ENCODE peak calls at places on chromosomes 11 and 22, in four cellular contexts. B is IMR-90, P is GM12878, A is K562. C is an unnamed sample.

GRCh38 chr11:36034572-36035331 is 90.9 kb downstream of the LDLRAD3 start:
- DNase-seq in B (peak; percentile 90), P (no peak), A (no peak), C (peak; percentile 17)

GRCh38 chr22:39773976-39774539 is 119.5 kb downstream of the ENTHD1 start:
- DNase-seq in B (peak; percentile 0), P (peak; percentile 73), A (no peak), C (peak; percentile 17)

GRCh38 chr11:44634401-44635281 is 69.2 kb downstream of the CD82 start:
- DNase-seq in B (peak; percentile 79), P (no peak), A (peak; percentile 72), C (peak; percentile 75)

GRCh38 chr11:55457641-55458040 is 89.9 kb downstream of the OR4A15 start:
- DNase-seq in B (no peak), P (no peak), A (no peak), C (no peak)

GRCh38 chr11:38824573-38824972 is 2226.5 kb upstream of the RAG2 start:
- DNase-seq in B (peak; percentile 19), P (no peak), A (no peak), C (no peak)

GRCh38 chr11:124736738-124737137 is 3.0 kb upstream of the NRGN start:
- DNase-seq in B (no peak), P (no peak), A (no peak), C (no peak)

GRCh38 chr11:124086447-124086846 is 28.8 kb upstream of the VWA5A start:
- DNase-seq in B (no peak), P (no peak), A (no peak), C (no peak)

GRCh38 chr11:101915811-101916291 is 471 bp downstream of the ANGPTL5 start:
- DNase-seq in B (peak; percentile 36), P (no peak), A (no peak), C (peak; percentile 79)

GRCh38 chr11:118007040-118007439 is 20.8 kb downstream of the IL10RA start:
- DNase-seq in B (no peak), P (no peak), A (no peak), C (no peak)

GRCh38 chr11:100890779-100891178 is 203.7 kb downstream of the ARHGAP42 start:
- DNase-seq in B (peak; percentile 98), P (no peak), A (no peak), C (no peak)

GRCh38 chr22:49561976-49562375 is 265.7 kb downstream of the BRD1 start:
- DNase-seq in B (no peak), P (no peak), A (no peak), C (no peak)

GRCh38 chr22:49793871-49794270 is 33.8 kb downstream of the BRD1 start:
- DNase-seq in B (no peak), P (no peak), A (no peak), C (no peak)

GRCh38 chr22:38733329-38734202 is 22.2 kb downstream of the SUN2 start:
- DNase-seq in B (peak; percentile 55), P (no peak), A (peak; percentile 58), C (peak; percentile 19)

GRCh38 chr11:8219257-8220021 is 44.2 kb downstream of the LMO1 start:
- DNase-seq in B (peak; percentile 55), P (no peak), A (peak; percentile 76), C (peak; percentile 47)

GRCh38 chr11:16356057-16356750 is at the start of gene SOX6:
- DNase-seq in B (peak; percentile 67), P (no peak), A (no peak), C (no peak)

GRCh38 chr11:110472858-110473257 is 43.1 kb downstream of the FDX1 start:
- DNase-seq in B (peak; percentile 34), P (no peak), A (no peak), C (no peak)
- TF ChIP-seq FOS in B (peak; percentile 25), P (no peak), A (no peak), C (peak; percentile 47)

GRCh38 chr11:27716216-27716615 is 16.0 kb upstream of the BDNF start:
- DNase-seq in B (no peak), P (no peak), A (no peak), C (no peak)

GRCh38 chr11:27705873-27706820 is 5.9 kb upstream of the BDNF start:
- DNase-seq in B (peak; percentile 64), P (no peak), A (peak; percentile 62), C (peak; percentile 6)

GRCh38 chr11:27711725-27712124 is 11.5 kb upstream of the BDNF start:
- DNase-seq in B (no peak), P (no peak), A (no peak), C (no peak)

GRCh38 chr11:27710536-27710935 is 10.3 kb upstream of the BDNF start:
- DNase-seq in B (peak; percentile 85), P (no peak), A (no peak), C (no peak)
- TF ChIP-seq FOS in B (no peak), P (no peak), A (no peak), C (no peak)

GRCh38 chr11:134468796-134469195 is 56.8 kb upstream of the B3GAT1 start:
- DNase-seq in B (no peak), P (no peak), A (no peak), C (no peak)

GRCh38 chr11:134468081-134468668 is 56.1 kb upstream of the B3GAT1 start:
- DNase-seq in B (no peak), P (no peak), A (no peak), C (no peak)

GRCh38 chr11:134464981-134465730 is 53.1 kb upstream of the B3GAT1 start:
- DNase-seq in B (no peak), P (no peak), A (no peak), C (no peak)

GRCh38 chr11:134466035-134466908 is 54.2 kb upstream of the B3GAT1 start:
- DNase-seq in B (no peak), P (no peak), A (no peak), C (no peak)

DNA sequence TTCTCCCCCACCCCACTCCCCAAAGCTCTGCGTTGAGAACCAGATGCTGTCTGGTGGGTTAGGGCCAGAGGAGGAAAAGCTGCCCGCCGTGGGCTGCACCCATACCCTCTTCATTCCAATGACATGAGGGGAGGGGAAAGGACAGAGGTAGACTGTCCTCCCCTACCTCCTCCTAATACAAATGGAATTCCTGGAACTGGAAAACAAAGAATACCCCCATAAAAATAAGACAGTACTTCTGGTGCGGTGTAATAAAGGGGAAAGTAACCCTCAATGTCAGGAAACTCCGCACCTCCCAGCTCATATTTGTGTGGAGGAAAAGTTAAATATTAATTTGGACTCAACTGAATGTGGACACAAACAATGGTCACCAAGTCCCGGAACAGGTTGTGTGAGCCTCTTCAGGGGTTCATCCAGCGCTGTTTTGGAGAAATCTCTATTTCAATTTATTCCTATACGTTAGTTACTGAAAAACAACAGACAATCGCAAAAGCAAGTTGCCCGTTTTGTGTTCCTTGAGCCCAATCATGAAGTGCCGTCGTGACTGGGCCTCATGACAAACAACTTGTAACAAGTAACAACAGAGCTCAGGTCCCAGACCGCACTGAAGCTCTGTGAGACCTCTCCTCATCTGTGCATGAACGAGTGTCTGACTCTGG is 55.0 kb upstream of the B3GAT1 start:
- DNase-seq in B (no peak), P (no peak), A (no peak), C (no peak)
- TF ChIP-seq FOS in B (no peak), P (no peak), A (no peak), C (no peak)

GRCh38 chr22:31728857-31729256 is 21.1 kb downstream of the PRR14L start:
- DNase-seq in B (no peak), P (no peak), A (no peak), C (no peak)

GRCh38 chr22:31732089-31732829 is 17.7 kb downstream of the PRR14L start:
- DNase-seq in B (no peak), P (no peak), A (no peak), C (no peak)

GRCh38 chr22:31726692-31727091 is 23.2 kb downstream of the PRR14L start:
- DNase-seq in B (no peak), P (no peak), A (no peak), C (no peak)

GRCh38 chr22:31733580-31734079 is 16.3 kb downstream of the PRR14L start:
- DNase-seq in B (no peak), P (no peak), A (no peak), C (no peak)

DNA sequence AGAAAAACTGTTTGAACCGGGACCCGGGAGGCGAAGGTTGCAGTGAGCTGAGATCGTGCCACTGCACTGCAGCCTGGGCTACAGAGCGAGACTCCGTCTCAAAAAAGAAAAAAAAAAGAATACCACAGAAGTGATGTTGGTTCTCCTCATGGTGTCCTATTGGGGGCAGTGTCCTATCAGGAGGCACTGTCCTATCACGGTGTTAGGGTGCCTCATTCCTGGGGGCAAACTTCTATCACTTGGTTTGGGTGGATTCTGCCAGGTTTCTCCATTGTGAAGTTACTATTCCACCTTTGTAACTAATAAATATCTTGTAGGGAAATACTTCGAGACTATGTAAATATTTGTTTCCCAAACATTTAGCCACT is 19.6 kb downstream of the PRR14L start:
- DNase-seq in B (no peak), P (no peak), A (peak; percentile 31), C (no peak)
- TF ChIP-seq FOS in B (no peak), P (no peak), A (no peak), C (no peak)

GRCh38 chr11:47499160-47499559 is 50.2 kb upstream of the RAPSN start:
- DNase-seq in B (no peak), P (no peak), A (no peak), C (peak; percentile 14)
- TF ChIP-seq FOS in B (no peak), P (no peak), A (no peak), C (no peak)

GRCh38 chr22:23484651-23485050 is 95.4 kb downstream of the IGLL1 start:
- DNase-seq in B (no peak), P (no peak), A (no peak), C (no peak)
- TF ChIP-seq FOS in B (no peak), P (no peak), A (no peak), C (no peak)

GRCh38 chr22:46162285-46162684 is 12.0 kb downstream of the PPARA start:
- DNase-seq in B (no peak), P (no peak), A (no peak), C (no peak)

GRCh38 chr22:46162771-46163170 is 12.4 kb downstream of the PPARA start:
- DNase-seq in B (no peak), P (no peak), A (no peak), C (no peak)

GRCh38 chr22:46163498-46163897 is 13.2 kb downstream of the PPARA start:
- DNase-seq in B (no peak), P (no peak), A (no peak), C (no peak)

GRCh38 chr22:46159212-46159611 is 8.9 kb downstream of the PPARA start:
- DNase-seq in B (no peak), P (no peak), A (no peak), C (no peak)

GRCh38 chr22:46159777-46160176 is 9.5 kb downstream of the PPARA start:
- DNase-seq in B (no peak), P (no peak), A (no peak), C (no peak)
- TF ChIP-seq FOS in B (no peak), P (no peak), A (no peak), C (no peak)

C was measured in endothelial cell of umbilical vein.